ENCODE peak calls at places on chromosome 4, in four cellular contexts. Y is A549, L is GM12878, F is K562. R is an unnamed sample.

GRCh38 chr4:73892966-73893365 is 23.8 kb downstream of the CXCL1 start:
- DNase-seq in Y (no peak), L (no peak), F (no peak), R (no peak)

GRCh38 chr4:2220016-2220620 is 21.8 kb downstream of the HAUS3 start:
- DNase-seq in Y (peak), L (peak), F (peak), R (peak)

GRCh38 chr4:176340871-176341685 is 21.3 kb downstream of the SPCS3 start:
- DNase-seq in Y (no peak), L (no peak), F (peak), R (peak)

GRCh38 chr4:149120331-149121014 is 678.3 kb upstream of the NR3C2 start:
- DNase-seq in Y (no peak), L (no peak), F (no peak), R (peak)

GRCh38 chr4:139460565-139460964 is 6.6 kb downstream of the RAB33B start:
- DNase-seq in Y (no peak), L (no peak), F (no peak), R (no peak)

GRCh38 chr4:115145393-115146160 is 32.2 kb upstream of the NDST4 start:
- DNase-seq in Y (no peak), L (no peak), F (no peak), R (no peak)

GRCh38 chr4:42150653-42151567 is 1.5 kb downstream of the BEND4 start:
- DNase-seq in Y (no peak), L (no peak), F (no peak), R (no peak)

GRCh38 chr4:118076958-118077766 is 42.9 kb downstream of the NDST3 start:
- DNase-seq in Y (peak), L (no peak), F (no peak), R (peak)

GRCh38 chr4:100516225-100516624 is 1.6 kb downstream of the EMCN start:
- DNase-seq in Y (no peak), L (no peak), F (no peak), R (no peak)

GRCh38 chr4:111943796-111944203 is 201.5 kb upstream of the FAM241A start:
- DNase-seq in Y (peak), L (no peak), F (peak), R (no peak)

GRCh38 chr4:26613735-26614134 is 29.9 kb downstream of the TBC1D19 start:
- DNase-seq in Y (no peak), L (no peak), F (no peak), R (no peak)

GRCh38 chr4:24856586-24856985 is 56.3 kb downstream of the CCDC149 start:
- DNase-seq in Y (no peak), L (peak), F (no peak), R (peak)

GRCh38 chr4:119286377-119287002 is 35.4 kb downstream of the FABP2 start:
- DNase-seq in Y (no peak), L (no peak), F (no peak), R (peak)

GRCh38 chr4:145881991-145882390 is 56.6 kb downstream of the ZNF827 start:
- DNase-seq in Y (no peak), L (no peak), F (no peak), R (no peak)

GRCh38 chr4:52402582-52402981 is 256.5 kb downstream of the USP46 start:
- DNase-seq in Y (no peak), L (no peak), F (no peak), R (no peak)

GRCh38 chr4:54085284-54085683 is 14.7 kb upstream of the GSX2 start:
- DNase-seq in Y (peak), L (no peak), F (no peak), R (peak)

GRCh38 chr4:184347251-184348239 is 126.8 kb downstream of the IRF2 start:
- DNase-seq in Y (no peak), L (peak), F (peak), R (peak)

GRCh38 chr4:71187399-71188196 is 151.2 kb upstream of the SLC4A4 start:
- DNase-seq in Y (peak), L (no peak), F (no peak), R (peak)

GRCh38 chr4:130172156-130172555 is 1076.2 kb downstream of the C4orf33 start:
- DNase-seq in Y (no peak), L (no peak), F (no peak), R (no peak)

GRCh38 chr4:90317785-90318184 is 190.6 kb downstream of the CCSER1 start:
- DNase-seq in Y (no peak), L (no peak), F (no peak), R (peak)

GRCh38 chr4:128782076-128782715 is 27.3 kb upstream of the JADE1 start:
- DNase-seq in Y (no peak), L (no peak), F (no peak), R (peak)

GRCh38 chr4:79923290-79923689 is 149.7 kb downstream of the ANTXR2 start:
- DNase-seq in Y (no peak), L (no peak), F (no peak), R (no peak)

GRCh38 chr4:67779631-67780030 is 25.4 kb upstream of the GNRHR start:
- DNase-seq in Y (no peak), L (no peak), F (no peak), R (no peak)

GRCh38 chr4:113355550-113356371 is 306.3 kb downstream of the ANK2 start:
- DNase-seq in Y (no peak), L (peak), F (peak), R (peak)

GRCh38 chr4:47017081-47017480 is 14.3 kb upstream of the GABRB1 start:
- DNase-seq in Y (no peak), L (no peak), F (no peak), R (peak)

GRCh38 chr4:1469596-1470392 is 63.6 kb upstream of the NKX1-1 start:
- DNase-seq in Y (no peak), L (no peak), F (no peak), R (no peak)

GRCh38 chr4:2937146-2937857 is 25.9 kb downstream of the NOP14 start:
- DNase-seq in Y (no peak), L (peak), F (no peak), R (no peak)

GRCh38 chr4:2009651-2010233 is 968 bp upstream of the NELFA start:
- DNase-seq in Y (peak), L (no peak), F (peak), R (peak)

GRCh38 chr4:41530741-41531140 is 7.2 kb upstream of the LIMCH1 start:
- DNase-seq in Y (no peak), L (no peak), F (no peak), R (no peak)

GRCh38 chr4:945274-946102 is 13.2 kb downstream of the TMEM175 start:
- DNase-seq in Y (no peak), L (no peak), F (no peak), R (no peak)

GRCh38 chr4:54879576-54879975 is 221.8 kb downstream of the KIT start:
- DNase-seq in Y (no peak), L (no peak), F (no peak), R (peak)

GRCh38 chr4:66475596-66475995 is 805.3 kb upstream of the EPHA5 start:
- DNase-seq in Y (no peak), L (no peak), F (no peak), R (no peak)

GRCh38 chr4:142367326-142368188 is 478.5 kb downstream of the INPP4B start:
- DNase-seq in Y (no peak), L (no peak), F (no peak), R (no peak)

GRCh38 chr4:4323705-4324534 is 33.9 kb downstream of the ZBTB49 start:
- DNase-seq in Y (no peak), L (no peak), F (peak), R (peak)

GRCh38 chr4:11111876-11112275 is 316.8 kb downstream of the HS3ST1 start:
- DNase-seq in Y (no peak), L (no peak), F (no peak), R (no peak)

GRCh38 chr4:116217781-116218180 is 867.6 kb downstream of the TRAM1L1 start:
- DNase-seq in Y (no peak), L (no peak), F (no peak), R (no peak)

GRCh38 chr4:69832326-69833030 is 27.5 kb downstream of the SULT1E1 start:
- DNase-seq in Y (no peak), L (no peak), F (no peak), R (no peak)

GRCh38 chr4:69829678-69830077 is 30.3 kb downstream of the SULT1E1 start:
- DNase-seq in Y (no peak), L (no peak), F (no peak), R (no peak)

GRCh38 chr4:69831270-69831627 is 28.7 kb downstream of the SULT1E1 start:
- DNase-seq in Y (no peak), L (no peak), F (no peak), R (no peak)

GRCh38 chr4:69831646-69832325 is 28.2 kb downstream of the SULT1E1 start:
- DNase-seq in Y (no peak), L (peak), F (no peak), R (no peak)

GRCh38 chr4:69830529-69831269 is 29.2 kb downstream of the SULT1E1 start:
- DNase-seq in Y (no peak), L (no peak), F (no peak), R (no peak)
- TF ChIP-seq ELK1 in Y (no peak), L (no peak), F (no peak), R (no peak)

GRCh38 chr4:155954939-155955338 is 1.3 kb upstream of the CTSO start:
- DNase-seq in Y (no peak), L (no peak), F (no peak), R (peak)

GRCh38 chr4:155954118-155954503 is 445 bp upstream of the CTSO start:
- DNase-seq in Y (no peak), L (no peak), F (no peak), R (no peak)

GRCh38 chr4:155950461-155950860 is 3.2 kb downstream of the CTSO start:
- DNase-seq in Y (no peak), L (no peak), F (no peak), R (no peak)

GRCh38 chr4:155953151-155954117 is at the start of gene CTSO:
- DNase-seq in Y (peak), L (peak), F (peak), R (peak)

GRCh38 chr4:155952546-155952945 is 1.1 kb downstream of the CTSO start:
- DNase-seq in Y (no peak), L (no peak), F (no peak), R (peak)
- TF ChIP-seq ELK1 in Y (no peak), L (no peak), F (no peak), R (no peak)

GRCh38 chr4:35538807-35539206 is 705.5 kb downstream of the ARAP2 start:
- DNase-seq in Y (no peak), L (no peak), F (no peak), R (no peak)
- TF ChIP-seq ELK1 in Y (no peak), L (no peak), F (no peak), R (no peak)

GRCh38 chr4:179804440-179804839 is 2362.2 kb upstream of the AGA start:
- DNase-seq in Y (no peak), L (no peak), F (no peak), R (peak)

GRCh38 chr4:179803857-179804256 is 2361.6 kb upstream of the AGA start:
- DNase-seq in Y (no peak), L (no peak), F (no peak), R (peak)
- TF ChIP-seq ELK1 in Y (no peak), L (no peak), F (no peak), R (no peak)

GRCh38 chr4:6415306-6415705 is 57.1 kb downstream of the PPP2R2C start:
- DNase-seq in Y (no peak), L (no peak), F (no peak), R (no peak)

GRCh38 chr4:6418193-6418755 is 54.1 kb downstream of the PPP2R2C start:
- DNase-seq in Y (no peak), L (no peak), F (no peak), R (no peak)

GRCh38 chr4:6416518-6417286 is 55.7 kb downstream of the PPP2R2C start:
- DNase-seq in Y (no peak), L (no peak), F (no peak), R (no peak)

GRCh38 chr4:6417516-6417915 is 54.9 kb downstream of the PPP2R2C start:
- DNase-seq in Y (no peak), L (no peak), F (no peak), R (no peak)

GRCh38 chr4:6414578-6414977 is 57.8 kb downstream of the PPP2R2C start:
- DNase-seq in Y (no peak), L (no peak), F (no peak), R (no peak)
- TF ChIP-seq ELK1 in Y (no peak), L (no peak), F (no peak), R (no peak)

GRCh38 chr4:108483077-108483476 is 137.3 kb upstream of the RPL34 start:
- DNase-seq in Y (no peak), L (no peak), F (no peak), R (no peak)

GRCh38 chr4:108484187-108484586 is 136.2 kb upstream of the RPL34 start:
- DNase-seq in Y (no peak), L (no peak), F (no peak), R (no peak)

GRCh38 chr4:108480881-108481280 is 139.5 kb upstream of the RPL34 start:
- DNase-seq in Y (no peak), L (no peak), F (no peak), R (no peak)

GRCh38 chr4:108486046-108486445 is 134.3 kb upstream of the RPL34 start:
- DNase-seq in Y (no peak), L (no peak), F (no peak), R (no peak)

DNA sequence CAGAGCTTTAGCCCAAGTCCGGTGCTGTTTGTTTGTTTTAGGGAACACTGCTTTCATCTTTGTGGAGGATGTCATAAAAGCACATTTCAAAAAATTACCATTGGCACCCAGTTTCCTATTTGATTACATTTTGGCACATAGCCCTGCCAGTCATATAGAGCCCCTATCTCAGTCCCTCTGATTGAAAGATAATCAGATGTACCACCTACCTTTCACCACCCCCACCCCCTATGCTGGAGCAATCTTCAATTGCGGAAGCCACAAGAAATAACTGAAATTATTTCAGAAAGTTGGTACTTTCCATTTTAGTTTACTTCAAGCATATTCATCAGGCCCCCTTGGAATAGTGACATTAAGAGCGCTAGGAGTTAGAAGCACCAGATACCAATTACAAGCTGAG is 136.7 kb upstream of the RPL34 start:
- DNase-seq in Y (no peak), L (no peak), F (no peak), R (no peak)
- TF ChIP-seq ELK1 in Y (no peak), L (no peak), F (no peak), R (no peak)

GRCh38 chr4:6343950-6344408 is 74.3 kb downstream of the WFS1 start:
- DNase-seq in Y (peak), L (no peak), F (peak), R (peak)

GRCh38 chr4:6340446-6341015 is 70.9 kb downstream of the WFS1 start:
- DNase-seq in Y (no peak), L (no peak), F (no peak), R (no peak)

GRCh38 chr4:6345096-6345830 is 75.6 kb downstream of the WFS1 start:
- DNase-seq in Y (no peak), L (no peak), F (no peak), R (no peak)

GRCh38 chr4:6341696-6342095 is 72.0 kb downstream of the WFS1 start:
- DNase-seq in Y (no peak), L (no peak), F (no peak), R (no peak)

DNA sequence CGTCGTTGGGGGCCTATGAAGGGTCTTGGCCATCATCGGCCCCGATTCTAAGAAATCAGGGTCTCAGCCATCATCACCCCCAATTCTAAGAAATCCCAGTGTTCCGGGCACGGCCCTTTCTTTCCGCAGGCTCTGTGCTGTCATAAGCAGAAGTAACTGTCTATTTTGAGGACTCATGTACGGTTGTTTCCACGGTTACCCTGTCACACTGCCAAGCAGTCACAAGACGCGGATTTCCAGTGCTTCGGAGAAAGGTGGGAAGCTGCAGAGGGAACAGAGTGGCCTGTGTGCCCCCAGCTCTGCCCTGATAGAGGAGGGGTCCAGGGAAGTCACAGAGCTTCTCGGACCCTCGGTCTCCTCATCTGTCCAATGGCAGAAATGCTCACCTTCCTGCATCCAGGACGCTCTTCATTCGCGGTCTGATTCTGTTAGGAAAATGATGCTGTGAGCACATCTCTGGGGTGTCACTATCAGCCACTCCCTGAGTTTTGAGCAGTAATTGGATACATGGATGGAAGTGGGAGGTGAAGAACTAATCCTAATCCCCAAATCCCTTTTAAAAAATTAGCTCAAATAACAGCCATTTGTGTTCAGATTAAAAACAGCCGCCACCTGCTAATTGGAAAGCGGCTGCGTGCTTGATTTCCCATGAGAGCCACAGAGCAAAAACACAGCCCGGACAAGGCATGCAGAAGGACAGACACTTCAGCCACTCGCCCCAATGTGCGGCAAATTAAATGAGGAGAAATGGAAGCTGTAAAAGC is 73.1 kb downstream of the WFS1 start:
- DNase-seq in Y (no peak), L (no peak), F (no peak), R (peak)
- TF ChIP-seq ELK1 in Y (no peak), L (no peak), F (no peak), R (no peak)

GRCh38 chr4:48899950-48900349 is 6.6 kb downstream of the OCIAD2 start:
- DNase-seq in Y (no peak), L (no peak), F (peak), R (peak)
- TF ChIP-seq ELK1 in Y (no peak), L (no peak), F (no peak), R (no peak)

R was measured in IMR-90.